ENCODE peak calls at places on chromosomes 11 and 22, in four cellular contexts. P, U, A and K are unnamed samples.

GRCh38 chr11:30377347-30377746 is 54.4 kb downstream of the ARL14EP start:
- DNase-seq in U (no peak), A (no peak), P (no peak), K (no peak)

GRCh38 chr11:35179466-35180135 is 40.6 kb downstream of the CD44 start:
- DNase-seq in A (no peak), U (no peak), P (no peak), K (no peak)

GRCh38 chr11:111528557-111528956 is 12.0 kb upstream of the LAYN start:
- DNase-seq in P (no peak), A (no peak), U (no peak), K (no peak)

GRCh38 chr22:50506611-50507420 is 686 bp downstream of the LMF2 start:
- DNase-seq in U (no peak), P (peak; percentile 23), A (no peak), K (no peak)

GRCh38 chr22:32542332-32543019 is 67.9 kb downstream of the FBXO7 start:
- DNase-seq in P (no peak), U (no peak), A (no peak), K (no peak)

GRCh38 chr11:125778728-125779127 is at the start of gene PATE2:
- DNase-seq in P (no peak), A (no peak), U (no peak), K (no peak)

GRCh38 chr11:118007040-118007439 is 20.8 kb downstream of the IL10RA start:
- DNase-seq in U (no peak), P (no peak), A (no peak), K (no peak)

GRCh38 chr22:34841321-34841901 is 224.5 kb upstream of the ISX start:
- DNase-seq in U (no peak), P (no peak), A (no peak), K (no peak)

GRCh38 chr11:107708787-107709186 is 3.1 kb downstream of the SLN start:
- DNase-seq in P (no peak), U (no peak), A (no peak), K (no peak)

GRCh38 chr11:99019676-99020075 is 1.1 kb upstream of the CNTN5 start:
- DNase-seq in P (no peak), U (no peak), A (no peak), K (no peak)

GRCh38 chr11:119520400-119520799 is 97.4 kb upstream of the THY1 start:
- DNase-seq in A (no peak), P (no peak), U (no peak), K (no peak)

GRCh38 chr11:19903620-19904069 is 191.0 kb downstream of the NAV2 start:
- DNase-seq in U (peak; percentile 60), P (peak; percentile 66), A (peak; percentile 39), K (peak; percentile 62)

GRCh38 chr11:125401746-125402145 is 94.3 kb downstream of the FEZ1 start:
- DNase-seq in P (no peak), A (no peak), U (no peak), K (no peak)

GRCh38 chr11:20112291-20113146 is 47.8 kb downstream of the DBX1 start:
- DNase-seq in P (peak; percentile 84), A (peak; percentile 78), U (no peak), K (peak; percentile 82)

GRCh38 chr11:64419818-64420485 is 61.0 kb downstream of the RPS6KA4 start:
- DNase-seq in A (no peak), P (no peak), U (no peak), K (no peak)

GRCh38 chr11:66467034-66467659 is 442 bp downstream of the PELI3 start:
- DNase-seq in A (no peak), P (no peak), U (no peak), K (no peak)

GRCh38 chr11:71329731-71330130 is 77.4 kb upstream of the SHANK2 start:
- DNase-seq in U (no peak), A (no peak), P (no peak), K (no peak)

GRCh38 chr22:17213976-17214375 is 5.3 kb downstream of the ADA2 start:
- DNase-seq in P (peak; percentile 51), U (peak; percentile 21), A (no peak), K (peak; percentile 40)

DNA sequence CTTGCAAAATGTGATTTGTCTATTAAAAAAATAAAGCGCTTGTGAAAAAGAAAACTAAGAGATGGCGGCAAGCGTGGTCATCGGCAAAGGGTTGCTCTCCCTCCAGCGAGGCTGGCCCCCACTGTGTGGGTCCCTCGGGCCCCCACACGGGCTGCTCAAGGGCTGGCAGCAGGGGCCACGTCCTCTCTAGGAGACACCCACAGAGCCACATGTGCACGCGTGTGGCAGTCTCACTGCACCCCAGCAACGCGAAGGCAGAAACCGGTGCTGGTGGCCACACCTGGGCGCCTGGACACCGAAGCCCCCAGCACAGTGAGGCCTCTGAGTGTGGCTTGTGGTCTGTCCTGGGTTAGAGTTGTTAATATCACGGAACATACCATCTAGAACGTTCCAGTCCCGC is 34.4 kb downstream of the TOLLIP start:
- DNase-seq in U (no peak), A (no peak), P (no peak), K (no peak)
- TF ChIP-seq TCF7L2 in U (no peak), A (no peak), P (no peak), K (no peak)

GRCh38 chr11:1443737-1444136 is 42.8 kb downstream of the MOB2 start:
- DNase-seq in P (no peak), A (no peak), U (no peak), K (no peak)

GRCh38 chr11:1446623-1447022 is 40.0 kb downstream of the MOB2 start:
- DNase-seq in P (no peak), A (no peak), U (no peak), K (no peak)

GRCh38 chr11:1444321-1444720 is 42.3 kb downstream of the MOB2 start:
- DNase-seq in P (no peak), A (no peak), U (no peak), K (no peak)

GRCh38 chr11:1444823-1445422 is 41.7 kb downstream of the MOB2 start:
- DNase-seq in U (no peak), A (no peak), P (no peak), K (no peak)

GRCh38 chr11:1445741-1446445 is 40.7 kb downstream of the MOB2 start:
- DNase-seq in U (no peak), P (no peak), A (no peak), K (no peak)
- TF ChIP-seq TCF7L2 in U (no peak), P (no peak), A (no peak), K (no peak)

DNA sequence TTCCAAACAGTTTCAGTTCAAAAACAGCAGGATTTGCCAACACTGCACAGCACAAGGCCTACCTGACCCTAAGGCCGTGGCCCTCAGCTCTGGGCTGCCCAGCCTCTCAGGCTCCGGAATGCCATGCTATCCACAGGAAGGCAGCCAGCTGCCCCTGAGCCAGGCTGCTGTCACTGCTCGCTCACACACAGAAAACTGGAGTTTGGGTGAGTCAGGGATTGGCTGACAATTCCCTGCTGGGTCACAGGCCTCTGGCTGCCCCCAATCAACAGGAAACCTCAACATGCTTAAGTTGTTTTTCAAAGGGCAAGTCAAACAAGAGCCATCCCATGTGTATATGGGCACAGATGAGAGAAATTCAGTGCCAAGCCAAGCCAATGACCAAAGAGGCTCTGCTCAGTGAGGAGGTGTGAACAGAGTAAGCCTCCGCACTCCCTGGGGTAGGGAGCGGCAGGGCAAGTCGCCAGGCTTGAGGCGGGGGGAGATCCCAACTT is 50.2 kb downstream of the RPL27A start:
- DNase-seq in A (no peak), P (no peak), U (no peak), K (no peak)
- TF ChIP-seq TCF7L2 in A (no peak), P (no peak), U (no peak), K (no peak)

DNA sequence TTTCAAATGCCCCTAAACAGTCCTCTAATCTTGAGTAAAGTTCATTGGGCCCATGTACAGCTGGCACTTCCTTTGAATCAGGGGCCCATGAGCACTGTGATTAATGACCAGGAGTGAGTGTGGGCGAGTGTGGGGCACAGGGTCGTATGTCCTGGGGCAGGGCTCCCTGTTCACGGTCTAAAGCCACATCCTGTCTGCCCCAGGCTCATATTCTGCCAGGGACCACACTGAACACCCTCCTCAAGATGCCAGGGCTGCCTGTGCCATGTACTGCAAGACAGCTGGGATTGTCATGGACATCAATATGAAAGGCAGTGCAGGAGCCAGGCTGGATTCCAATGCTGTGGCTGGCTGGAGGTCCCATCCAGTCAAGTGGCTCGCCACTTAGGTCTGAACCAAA is 130.5 kb downstream of the KIRREL3 start:
- DNase-seq in P (no peak), A (no peak), U (no peak), K (no peak)
- TF ChIP-seq TCF7L2 in P (no peak), A (no peak), U (no peak), K (no peak)

DNA sequence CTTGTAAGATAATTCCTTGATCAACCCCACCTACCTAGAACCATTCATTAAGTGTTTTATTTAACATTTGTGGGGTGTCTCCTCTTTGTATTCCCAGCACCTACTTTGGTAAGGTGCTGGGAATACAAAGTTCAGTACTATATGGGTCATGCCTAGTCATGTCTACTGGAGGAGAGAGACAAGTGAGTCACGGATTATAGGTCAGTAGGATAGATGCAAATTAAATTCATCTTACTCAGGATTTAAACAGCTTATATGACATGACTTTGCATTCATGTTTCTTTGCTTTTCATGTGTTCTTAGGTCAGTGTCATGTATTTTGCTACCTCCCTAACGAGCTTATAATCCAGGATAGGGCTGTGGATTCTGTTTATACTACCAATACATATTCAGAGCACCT is 3.4 kb upstream of the FADS1 start:
- DNase-seq in P (no peak), A (no peak), U (peak; percentile 33), K (no peak)
- TF ChIP-seq TCF7L2 in P (no peak), A (no peak), U (no peak), K (no peak)

GRCh38 chr11:124274000-124274399 is 17.8 kb downstream of the OR8G5 start:
- DNase-seq in A (no peak), U (no peak), P (no peak), K (no peak)

GRCh38 chr11:124277207-124277606 is 21.0 kb downstream of the OR8G5 start:
- DNase-seq in A (no peak), U (no peak), P (no peak), K (no peak)

GRCh38 chr11:124277809-124278208 is 21.6 kb downstream of the OR8G5 start:
- DNase-seq in P (no peak), A (no peak), U (no peak), K (no peak)

GRCh38 chr11:124278261-124278660 is 22.1 kb downstream of the OR8G5 start:
- DNase-seq in U (no peak), P (no peak), A (no peak), K (no peak)

GRCh38 chr11:124276081-124276480 is 19.9 kb downstream of the OR8G5 start:
- DNase-seq in P (no peak), A (no peak), U (no peak), K (no peak)
- TF ChIP-seq TCF7L2 in P (no peak), A (no peak), U (no peak), K (no peak)

DNA sequence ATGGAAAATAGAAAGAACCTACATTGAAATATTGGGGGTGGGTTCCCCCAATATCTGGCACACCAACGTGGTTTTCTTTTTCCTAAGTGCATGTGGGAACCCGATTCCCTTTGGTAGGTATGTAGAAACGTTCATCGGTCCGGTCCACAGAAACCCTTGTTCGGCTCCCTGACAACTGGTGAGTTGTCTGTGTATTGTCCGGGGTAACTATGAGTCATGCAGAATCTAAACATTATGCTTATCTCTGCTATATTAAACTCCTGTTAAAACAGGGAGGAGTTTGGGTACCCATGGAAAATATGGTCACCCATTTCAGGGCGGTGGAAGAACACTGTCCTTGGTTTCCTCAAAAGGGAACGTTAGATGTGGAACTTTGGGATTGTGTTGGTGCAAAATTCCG is 25.1 kb upstream of the ALDH3B2 start:
- DNase-seq in P (no peak), U (no peak), A (no peak), K (no peak)
- TF ChIP-seq TCF7L2 in P (no peak), U (no peak), A (no peak), K (no peak)

GRCh38 chr22:36858966-36859365 is 1.8 kb upstream of the NCF4 start:
- DNase-seq in P (no peak), U (no peak), A (no peak), K (no peak)
- TF ChIP-seq TCF7L2 in P (no peak), U (no peak), A (no peak), K (no peak)